ENCODE peak calls at places on chromosomes 3 and 15, in five cellular contexts. One of them, this sample, is unnamed.

GRCh38 chr15:65913631-65914199 is 44.4 kb downstream of the RAB11A start:
- DNase-seq in H9: no peak
- DNase-seq in mesenchymal stem cell: no peak
- DNase-seq in neuronal stem cell: no peak
- DNase-seq in H1: no peak
- DNase-seq in this sample: no peak

GRCh38 chr15:47027322-47027946 is 689.9 kb upstream of the SEMA6D start:
- DNase-seq in mesenchymal stem cell: peak
- DNase-seq in neuronal stem cell: no peak
- DNase-seq in H9: peak
- DNase-seq in H1: no peak
- DNase-seq in this sample: no peak

GRCh38 chr3:89690649-89691048 is 583.2 kb downstream of the EPHA3 start:
- DNase-seq in mesenchymal stem cell: no peak
- DNase-seq in neuronal stem cell: no peak
- DNase-seq in H9: no peak
- DNase-seq in H1: no peak
- DNase-seq in this sample: no peak

GRCh38 chr15:40721716-40722115 is 26.7 kb downstream of the RAD51 start:
- DNase-seq in mesenchymal stem cell: no peak
- DNase-seq in H9: no peak
- DNase-seq in neuronal stem cell: no peak
- DNase-seq in H1: no peak
- DNase-seq in this sample: no peak

GRCh38 chr15:85118581-85118980 is 136.9 kb downstream of the PDE8A start:
- DNase-seq in H9: no peak
- DNase-seq in mesenchymal stem cell: no peak
- DNase-seq in neuronal stem cell: no peak
- DNase-seq in H1: no peak
- DNase-seq in this sample: no peak

GRCh38 chr3:150495563-150496168 is 50.6 kb downstream of the SERP1 start:
- DNase-seq in mesenchymal stem cell: peak
- DNase-seq in H1: no peak
- DNase-seq in neuronal stem cell: peak
- DNase-seq in H9: no peak
- DNase-seq in this sample: peak

GRCh38 chr3:177852001-177852400 is 654.7 kb upstream of the TBL1XR1 start:
- DNase-seq in neuronal stem cell: no peak
- DNase-seq in H9: no peak
- DNase-seq in mesenchymal stem cell: no peak
- DNase-seq in H1: no peak
- DNase-seq in this sample: peak

GRCh38 chr3:9721015-9721697 is 10.4 kb upstream of the BRPF1 start:
- DNase-seq in mesenchymal stem cell: no peak
- DNase-seq in neuronal stem cell: no peak
- DNase-seq in H1: no peak
- DNase-seq in H9: no peak
- DNase-seq in this sample: no peak

GRCh38 chr3:18807593-18807992 is 340.7 kb upstream of the KCNH8 start:
- DNase-seq in mesenchymal stem cell: no peak
- DNase-seq in neuronal stem cell: no peak
- DNase-seq in H1: no peak
- DNase-seq in H9: no peak
- DNase-seq in this sample: no peak

GRCh38 chr3:78765671-78766485 is 1001.9 kb downstream of the ROBO1 start:
- DNase-seq in H1: no peak
- DNase-seq in neuronal stem cell: no peak
- DNase-seq in mesenchymal stem cell: no peak
- DNase-seq in H9: no peak
- DNase-seq in this sample: no peak

GRCh38 chr15:68347392-68347791 is 69.8 kb downstream of the FEM1B start:
- DNase-seq in neuronal stem cell: no peak
- DNase-seq in mesenchymal stem cell: peak
- DNase-seq in H9: no peak
- DNase-seq in H1: no peak
- DNase-seq in this sample: peak

GRCh38 chr3:49616491-49616941 is 57.6 kb upstream of the APEH start:
- DNase-seq in mesenchymal stem cell: no peak
- DNase-seq in H1: no peak
- DNase-seq in neuronal stem cell: no peak
- DNase-seq in H9: peak
- DNase-seq in this sample: no peak

GRCh38 chr3:22122567-22122966 is 371.6 kb upstream of the ZNF385D start:
- DNase-seq in neuronal stem cell: no peak
- DNase-seq in H1: no peak
- DNase-seq in mesenchymal stem cell: no peak
- DNase-seq in H9: no peak
- DNase-seq in this sample: no peak

GRCh38 chr3:38687306-38687705 is 37.8 kb upstream of the SCN5A start:
- DNase-seq in H9: no peak
- DNase-seq in H1: no peak
- DNase-seq in mesenchymal stem cell: no peak
- DNase-seq in neuronal stem cell: no peak
- DNase-seq in this sample: no peak

GRCh38 chr3:84692261-84692660 is 266.5 kb upstream of the CADM2 start:
- DNase-seq in mesenchymal stem cell: no peak
- DNase-seq in neuronal stem cell: no peak
- DNase-seq in H1: no peak
- DNase-seq in H9: no peak
- DNase-seq in this sample: no peak

GRCh38 chr3:10299175-10299574 is 6.4 kb upstream of the GHRL start:
- DNase-seq in mesenchymal stem cell: no peak
- DNase-seq in H1: no peak
- DNase-seq in H9: no peak
- DNase-seq in neuronal stem cell: no peak
- DNase-seq in this sample: no peak

GRCh38 chr3:123695152-123695551 is 110.3 kb upstream of the HACD2 start:
- DNase-seq in H9: no peak
- DNase-seq in neuronal stem cell: no peak
- DNase-seq in H1: no peak
- DNase-seq in mesenchymal stem cell: peak
- DNase-seq in this sample: peak

GRCh38 chr15:48112242-48112641 is 8.5 kb upstream of the SLC24A5 start:
- DNase-seq in H1: peak
- DNase-seq in mesenchymal stem cell: peak
- DNase-seq in neuronal stem cell: peak
- DNase-seq in H9: peak
- DNase-seq in this sample: peak

GRCh38 chr3:104610730-104611652 is 755.7 kb upstream of the ALCAM start:
- DNase-seq in H1: no peak
- DNase-seq in neuronal stem cell: no peak
- DNase-seq in H9: no peak
- DNase-seq in mesenchymal stem cell: no peak
- DNase-seq in this sample: peak

GRCh38 chr3:141108002-141108401 is 56.9 kb downstream of the SPSB4 start:
- DNase-seq in neuronal stem cell: no peak
- DNase-seq in H1: no peak
- DNase-seq in mesenchymal stem cell: no peak
- DNase-seq in H9: no peak
- DNase-seq in this sample: no peak

GRCh38 chr3:122415762-122416654 is at the start of gene WDR5B:
- DNase-seq in neuronal stem cell: peak
- DNase-seq in H1: peak
- DNase-seq in H9: peak
- DNase-seq in mesenchymal stem cell: peak
- DNase-seq in this sample: peak

GRCh38 chr15:58258501-58259274 is 120.5 kb downstream of the AQP9 start:
- DNase-seq in neuronal stem cell: no peak
- DNase-seq in H9: no peak
- DNase-seq in mesenchymal stem cell: no peak
- DNase-seq in H1: no peak
- DNase-seq in this sample: no peak

GRCh38 chr15:64599716-64600115 is 139.3 kb downstream of the ZNF609 start:
- DNase-seq in H1: no peak
- DNase-seq in neuronal stem cell: no peak
- DNase-seq in H9: no peak
- DNase-seq in mesenchymal stem cell: peak
- DNase-seq in this sample: peak

GRCh38 chr3:10192953-10193691 is 28.4 kb downstream of the IRAK2 start:
- DNase-seq in mesenchymal stem cell: peak
- DNase-seq in H1: no peak
- DNase-seq in H9: peak
- DNase-seq in neuronal stem cell: no peak
- DNase-seq in this sample: peak

GRCh38 chr15:90006217-90007088 is 5.3 kb downstream of the ZNF710 start:
- DNase-seq in H1: no peak
- DNase-seq in H9: no peak
- DNase-seq in mesenchymal stem cell: no peak
- DNase-seq in neuronal stem cell: no peak
- DNase-seq in this sample: no peak

GRCh38 chr15:78638658-78639314 is 2.2 kb downstream of the CHRNB4 start:
- DNase-seq in mesenchymal stem cell: peak
- DNase-seq in H1: peak
- DNase-seq in H9: peak
- DNase-seq in neuronal stem cell: peak
- DNase-seq in this sample: peak

GRCh38 chr3:52552089-52552488 is 15.7 kb downstream of the UQCC5 start:
- DNase-seq in H1: no peak
- DNase-seq in neuronal stem cell: no peak
- DNase-seq in H9: no peak
- DNase-seq in mesenchymal stem cell: no peak
- DNase-seq in this sample: no peak

GRCh38 chr15:101733545-101733944 is 9.3 kb upstream of the TARS3 start:
- DNase-seq in H9: no peak
- DNase-seq in neuronal stem cell: no peak
- DNase-seq in H1: no peak
- DNase-seq in mesenchymal stem cell: no peak
- DNase-seq in this sample: no peak

GRCh38 chr3:32203854-32204253 is 34.6 kb upstream of the CMTM8 start:
- DNase-seq in H1: no peak
- DNase-seq in mesenchymal stem cell: no peak
- DNase-seq in H9: no peak
- DNase-seq in neuronal stem cell: no peak
- DNase-seq in this sample: peak

GRCh38 chr15:67101981-67102929 is 36.9 kb downstream of the SMAD3 start:
- DNase-seq in H1: no peak
- DNase-seq in mesenchymal stem cell: peak
- DNase-seq in H9: no peak
- DNase-seq in neuronal stem cell: no peak
- DNase-seq in this sample: peak

DNA sequence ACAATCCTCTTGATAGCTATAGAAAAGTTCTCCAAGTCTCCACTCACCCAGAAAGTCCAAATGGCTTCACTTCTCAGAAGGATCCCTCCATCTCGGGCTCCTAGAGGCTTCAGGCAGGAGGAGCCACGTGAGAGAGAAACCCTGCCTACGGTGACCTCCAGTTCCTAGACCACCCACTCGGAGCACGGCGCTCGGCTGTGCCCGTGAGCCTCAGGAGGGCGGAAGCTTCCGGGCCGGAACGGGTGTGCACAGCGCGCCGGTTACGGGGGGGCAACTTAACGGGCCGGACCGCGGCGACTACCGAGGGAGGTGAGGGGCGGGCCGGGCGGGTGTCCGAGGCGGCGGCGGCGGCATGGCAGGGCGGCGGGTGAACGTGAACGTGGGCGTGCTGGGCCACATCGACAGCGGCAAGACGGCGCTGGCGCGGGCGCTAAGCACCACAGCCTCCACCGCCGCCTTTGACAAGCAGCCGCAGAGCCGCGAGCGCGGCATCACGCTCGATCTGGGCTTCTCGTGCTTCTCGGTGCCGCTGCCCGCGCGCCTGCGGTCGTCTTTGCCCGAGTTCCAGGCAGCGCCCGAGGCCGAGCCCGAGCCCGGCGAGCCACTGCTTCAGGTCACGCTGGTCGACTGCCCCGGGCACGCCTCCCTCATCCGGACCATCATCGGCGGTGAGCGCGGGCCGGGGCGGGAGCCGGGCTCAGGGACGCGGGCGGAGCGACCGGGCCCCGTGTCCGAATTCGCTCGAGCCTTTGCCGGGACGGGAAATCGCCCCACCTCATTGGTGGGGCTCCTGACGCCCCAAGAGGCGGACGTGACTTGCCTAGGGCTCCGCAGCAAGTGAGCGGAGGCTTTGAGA is at the start of gene EEFSEC:
- DNase-seq in neuronal stem cell: peak
- DNase-seq in H1: no peak
- DNase-seq in H9: peak
- DNase-seq in mesenchymal stem cell: peak
- DNase-seq in this sample: peak
- H2AFZ ChIP-seq in neuronal stem cell: peak
- H2AFZ ChIP-seq in H1: peak
- H2AFZ ChIP-seq in H9: peak
- H2AFZ ChIP-seq in mesenchymal stem cell: peak
- H2AFZ ChIP-seq in this sample: peak

DNA sequence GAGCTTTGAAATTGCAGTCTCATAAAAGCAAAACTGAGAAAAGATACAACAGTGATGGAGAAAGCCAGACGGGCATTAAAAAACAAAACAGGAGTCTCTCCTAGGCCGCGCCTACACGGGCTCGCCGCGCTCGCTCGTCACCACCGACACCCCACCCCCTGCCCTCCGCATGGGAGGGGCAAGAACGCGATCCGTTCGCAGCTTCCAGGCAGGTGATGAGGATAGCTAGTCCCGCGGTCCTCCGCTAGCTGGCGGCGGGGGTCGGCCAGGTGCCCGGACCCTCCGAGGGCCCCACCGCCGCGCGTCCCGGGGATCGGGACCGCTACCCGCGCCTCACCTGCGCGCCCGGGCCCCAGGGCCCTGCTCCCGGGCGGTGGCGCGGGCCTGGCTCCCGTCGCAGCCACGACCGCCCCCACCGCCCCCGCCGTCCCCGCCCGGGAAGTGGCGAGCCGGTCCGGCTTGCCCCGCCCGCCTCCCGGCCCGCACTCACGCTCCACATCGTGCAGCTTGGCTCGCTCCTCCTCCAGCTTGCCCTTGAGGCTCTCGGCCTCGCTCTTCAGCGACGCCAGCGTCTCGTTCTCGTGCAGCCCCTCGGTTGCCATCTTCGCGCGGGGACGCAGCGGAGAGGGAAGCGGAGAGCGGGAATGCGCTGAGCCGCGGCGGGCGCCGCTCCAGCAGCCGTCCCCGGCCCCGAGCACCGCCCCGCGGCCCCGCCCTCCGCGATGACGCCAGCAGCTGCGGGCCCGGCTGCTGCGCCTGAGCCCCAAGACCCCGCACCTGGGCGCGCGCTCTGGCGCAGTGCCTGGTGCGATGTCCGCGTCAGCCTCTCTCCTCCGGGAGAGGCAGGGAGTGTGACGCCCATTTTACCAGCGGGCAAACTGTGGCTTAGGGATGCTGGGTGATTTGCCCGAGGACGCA is 11.7 kb downstream of the GNB5 start:
- DNase-seq in mesenchymal stem cell: peak
- DNase-seq in neuronal stem cell: peak
- DNase-seq in H1: peak
- DNase-seq in H9: peak
- DNase-seq in this sample: peak
- H2BK12ac ChIP-seq in mesenchymal stem cell: no peak
- H2BK12ac ChIP-seq in neuronal stem cell: no peak
- H2BK12ac ChIP-seq in H1: no peak
- H2BK12ac ChIP-seq in H9: no peak
- H2BK12ac ChIP-seq in this sample: no peak

GRCh38 chr15:95953032-95953431 is 377.5 kb upstream of the NR2F2 start:
- DNase-seq in H9: no peak
- DNase-seq in H1: no peak
- DNase-seq in neuronal stem cell: no peak
- DNase-seq in mesenchymal stem cell: no peak
- DNase-seq in this sample: no peak
- H2AFZ ChIP-seq in H9: no peak
- H2AFZ ChIP-seq in H1: no peak
- H2AFZ ChIP-seq in neuronal stem cell: no peak
- H2AFZ ChIP-seq in mesenchymal stem cell: no peak
- H2AFZ ChIP-seq in this sample: no peak

GRCh38 chr15:38053244-38053643 is 118.8 kb downstream of the TMCO5A start:
- DNase-seq in mesenchymal stem cell: no peak
- DNase-seq in H1: no peak
- DNase-seq in neuronal stem cell: no peak
- DNase-seq in H9: no peak
- DNase-seq in this sample: no peak
- H2BK12ac ChIP-seq in mesenchymal stem cell: no peak
- H2BK12ac ChIP-seq in H1: no peak
- H2BK12ac ChIP-seq in neuronal stem cell: no peak
- H2BK12ac ChIP-seq in H9: no peak
- H2BK12ac ChIP-seq in this sample: no peak